ENCODE peak calls at places on chromosomes 6 and 20, in eight cellular contexts. G, I, T, U, X, F, J and V are unnamed samples.

GRCh38 chr6:164897523-164898094 is 411.8 kb downstream of the C6orf118 start:
- DNase-seq in J (no peak), I (peak; percentile 88), F (no peak), G (no peak), T (no peak), X (no peak), U (no peak), V (no peak)

GRCh38 chr20:59756241-59756640 is 151.9 kb downstream of the PHACTR3 start:
- DNase-seq in G (no peak), T (no peak), J (no peak), F (no peak), U (no peak), I (no peak), X (no peak), V (no peak)

GRCh38 chr20:24662286-24662685 is 192.9 kb downstream of the SYNDIG1 start:
- DNase-seq in U (no peak), J (no peak), I (no peak), G (no peak), F (no peak), X (no peak), T (no peak), V (no peak)

GRCh38 chr6:166959906-166960608 is 3.7 kb upstream of the RNASET2 start:
- DNase-seq in J (no peak), X (no peak), G (no peak), U (no peak), I (no peak), F (no peak), T (no peak), V (no peak)

GRCh38 chr6:108364470-108364869 is 69.6 kb downstream of the AFG1L start:
- DNase-seq in U (no peak), F (no peak), T (no peak), J (no peak), I (no peak), G (no peak), X (no peak), V (no peak)

GRCh38 chr6:2770171-2770570 is 5.0 kb downstream of the WRNIP1 start:
- DNase-seq in T (no peak), I (no peak), G (no peak), X (no peak), J (no peak), F (no peak), U (no peak), V (peak; percentile 84)

GRCh38 chr6:165774903-165775608 is 112.0 kb upstream of the PDE10A start:
- DNase-seq in U (no peak), T (no peak), X (no peak), I (peak; percentile 95), G (no peak), F (no peak), J (no peak), V (no peak)

GRCh38 chr6:42099340-42100028 is 42.9 kb downstream of the C6orf132 start:
- DNase-seq in F (no peak), I (no peak), T (peak; percentile 40), U (no peak), X (no peak), G (no peak), J (peak; percentile 71), V (no peak)

GRCh38 chr6:83092756-83093399 is 25.4 kb downstream of the DOP1A start:
- DNase-seq in X (no peak), J (peak; percentile 78), G (no peak), U (no peak), F (no peak), I (no peak), T (no peak), V (no peak)

GRCh38 chr6:34196116-34196832 is 40.4 kb upstream of the HMGA1 start:
- DNase-seq in U (peak; percentile 24), T (peak; percentile 90), I (peak; percentile 52), G (peak; percentile 87), F (peak; percentile 93), J (peak; percentile 62), X (peak; percentile 70), V (peak; percentile 97)

GRCh38 chr6:162907876-162908481 is 180.2 kb downstream of the PACRG start:
- DNase-seq in F (no peak), U (no peak), T (no peak), X (no peak), I (no peak), J (peak; percentile 45), G (no peak), V (no peak)

GRCh38 chr20:47973519-47974233 is 188.4 kb upstream of the SULF2 start:
- DNase-seq in J (no peak), F (no peak), T (no peak), I (no peak), X (peak; percentile 49), G (no peak), U (no peak), V (no peak)

GRCh38 chr6:152642578-152643375 is 5.6 kb upstream of the SYNE1 start:
- DNase-seq in F (no peak), T (peak; percentile 12), J (peak; percentile 55), U (no peak), G (no peak), X (peak; percentile 69), I (peak; percentile 34), V (peak; percentile 82)